ENCODE peak calls at places on chromosome 16, in five cellular contexts. S is lower leg skin, O is adrenal gland, F is B cell, W is nephron progenitor cell. L is an unnamed sample.

GRCh38 chr16:1078579-1079021 is 6.1 kb downstream of the SSTR5 start:
- DNase-seq in W (no peak), O (peak; percentile 81), S (peak; percentile 49), F (no peak), L (no peak)

GRCh38 chr16:4330277-4330882 is 14.5 kb downstream of the GLIS2 start:
- DNase-seq in S (peak; percentile 65), W (peak; percentile 83), O (peak; percentile 84), F (peak; percentile 94), L (peak; percentile 89)

GRCh38 chr16:20847577-20847976 is 41.2 kb downstream of the REXO5 start:
- DNase-seq in S (no peak), F (no peak), O (no peak), W (no peak), L (no peak)

GRCh38 chr16:48321307-48322036 is 63.7 kb downstream of the SIAH1 start:
- DNase-seq in S (no peak), O (no peak), F (no peak), W (no peak), L (no peak)

GRCh38 chr16:47311738-47312505 is 148.9 kb downstream of the ITFG1 start:
- DNase-seq in S (no peak), W (no peak), F (no peak), O (no peak), L (no peak)

GRCh38 chr16:26442333-26442732 is 624.4 kb upstream of the C16orf82 start:
- DNase-seq in S (no peak), W (no peak), F (no peak), O (no peak), L (no peak)

GRCh38 chr16:27301236-27301861 is 12.4 kb upstream of the IL4R start:
- DNase-seq in W (no peak), F (no peak), O (no peak), S (no peak), L (no peak)

GRCh38 chr16:20763461-20764232 is at the start of gene ACSM3:
- DNase-seq in O (peak; percentile 72), W (peak; percentile 29), F (peak; percentile 80), S (peak; percentile 74), L (peak; percentile 88)

GRCh38 chr16:25922438-25922837 is 230.7 kb downstream of the HS3ST4 start:
- DNase-seq in O (no peak), F (no peak), W (no peak), S (no peak), L (no peak)

GRCh38 chr16:31715915-31716314 is 157.7 kb upstream of the ZNF267 start:
- DNase-seq in W (no peak), F (no peak), S (no peak), O (no peak), L (no peak)

GRCh38 chr16:31713071-31713944 is 160.3 kb upstream of the ZNF267 start:
- DNase-seq in W (peak; percentile 90), S (peak; percentile 95), O (peak; percentile 96), F (peak; percentile 92), L (peak; percentile 92)

GRCh38 chr16:31714899-31715504 is 158.6 kb upstream of the ZNF267 start:
- DNase-seq in W (no peak), S (no peak), O (no peak), F (no peak), L (peak; percentile 22)

GRCh38 chr16:31712064-31712540 is 161.5 kb upstream of the ZNF267 start:
- DNase-seq in O (no peak), W (no peak), F (no peak), S (no peak), L (no peak)

GRCh38 chr16:31713945-31714898 is 159.4 kb upstream of the ZNF267 start:
- DNase-seq in O (no peak), W (no peak), F (no peak), S (no peak), L (peak; percentile 21)
- TF ChIP-seq CTCF in O (no peak), W (no peak), F (no peak), S (no peak), L (no peak)

GRCh38 chr16:67245189-67245585 is 2.1 kb downstream of the FHOD1 start:
- DNase-seq in O (no peak), F (no peak), S (no peak), W (no peak), L (no peak)

GRCh38 chr16:67247698-67248400 is 568 bp upstream of the FHOD1 start:
- DNase-seq in S (no peak), W (no peak), O (no peak), F (no peak), L (no peak)

GRCh38 chr16:67245674-67246080 is 1.6 kb downstream of the FHOD1 start:
- DNase-seq in F (no peak), S (no peak), O (no peak), W (no peak), L (no peak)

GRCh38 chr16:67246945-67247697 is at the start of gene FHOD1:
- DNase-seq in O (peak; percentile 99), F (peak; percentile 96), W (peak; percentile 99), S (peak; percentile 97), L (peak; percentile 97)

GRCh38 chr16:67246081-67246944 is 968 bp downstream of the FHOD1 start:
- DNase-seq in S (peak; percentile 53), W (peak; percentile 85), F (no peak), O (peak; percentile 92), L (peak; percentile 76)
- TF ChIP-seq CTCF in S (peak; percentile 33), W (no peak), F (no peak), O (peak; percentile 39), L (peak; percentile 42)

GRCh38 chr16:10729649-10730048 is 14.0 kb upstream of the NUBP1 start:
- DNase-seq in W (no peak), F (no peak), O (peak; percentile 88), S (peak; percentile 74), L (no peak)
- TF ChIP-seq CTCF in W (no peak), F (no peak), O (peak; percentile 9), S (no peak), L (no peak)

GRCh38 chr16:66095676-66096075 is 270.8 kb upstream of the CDH5 start:
- DNase-seq in F (no peak), S (no peak), O (no peak), W (no peak), L (no peak)
- TF ChIP-seq CTCF in F (no peak), S (no peak), O (no peak), W (no peak), L (no peak)

DNA sequence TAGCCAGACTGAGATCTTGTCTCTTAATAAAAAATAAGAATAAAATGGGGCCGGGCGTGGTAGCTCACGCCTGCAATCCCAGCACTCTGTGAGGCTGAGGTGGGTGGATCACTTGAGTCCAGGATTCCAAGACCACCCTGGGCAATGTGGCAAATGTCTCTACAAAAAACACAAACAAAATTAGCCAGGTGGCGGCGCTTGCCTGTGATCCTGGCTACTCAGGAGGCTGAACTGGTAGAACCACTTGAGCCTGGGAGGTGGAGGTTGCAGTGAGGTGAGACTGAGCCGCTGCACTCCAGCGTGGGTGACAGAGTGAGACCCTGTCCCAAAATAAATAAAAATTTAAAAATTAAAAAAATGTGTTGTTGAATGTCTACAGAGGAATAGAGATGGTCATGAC is 2.9 kb upstream of the DEF8 start:
- DNase-seq in F (no peak), S (no peak), O (no peak), W (no peak), L (no peak)
- TF ChIP-seq CTCF in F (no peak), S (no peak), O (no peak), W (no peak), L (no peak)

DNA sequence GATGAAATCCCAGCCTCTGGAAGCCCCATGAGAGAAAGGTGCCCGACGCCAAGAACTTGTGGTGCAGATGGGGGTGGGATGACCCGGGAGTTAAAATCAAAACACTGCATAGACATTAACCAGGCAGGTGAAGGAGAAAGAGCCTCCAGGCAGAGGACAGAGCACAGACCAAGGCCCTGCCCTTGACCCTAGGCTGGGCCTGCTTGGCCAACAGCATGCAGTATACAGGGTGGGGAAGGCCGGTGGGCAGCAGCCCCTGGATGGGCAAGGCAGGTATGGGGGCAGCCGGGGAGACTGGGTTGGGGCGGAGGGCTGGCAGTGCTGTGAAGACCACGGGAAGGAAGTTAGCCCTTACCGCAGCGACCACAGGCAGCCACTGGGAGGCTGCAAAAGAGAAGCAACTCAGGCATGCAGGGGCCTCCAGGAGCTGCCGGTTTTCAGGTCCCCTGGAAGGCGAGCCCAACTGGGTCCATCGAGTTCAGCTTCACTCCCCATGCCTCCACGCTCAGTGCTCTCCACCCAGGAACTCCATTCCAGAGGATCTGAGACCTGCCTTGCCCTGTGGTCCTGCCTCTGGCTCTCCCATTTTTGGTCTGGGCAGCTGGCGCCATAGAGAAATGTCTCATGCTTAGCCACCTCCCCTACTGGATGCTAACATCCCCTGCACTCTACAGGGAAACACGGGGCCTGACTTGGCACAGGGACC is 81.2 kb downstream of the C16orf95 start:
- DNase-seq in O (no peak), W (peak; percentile 26), S (no peak), F (no peak), L (no peak)
- TF ChIP-seq CTCF in O (no peak), W (no peak), S (no peak), F (no peak), L (no peak)

DNA sequence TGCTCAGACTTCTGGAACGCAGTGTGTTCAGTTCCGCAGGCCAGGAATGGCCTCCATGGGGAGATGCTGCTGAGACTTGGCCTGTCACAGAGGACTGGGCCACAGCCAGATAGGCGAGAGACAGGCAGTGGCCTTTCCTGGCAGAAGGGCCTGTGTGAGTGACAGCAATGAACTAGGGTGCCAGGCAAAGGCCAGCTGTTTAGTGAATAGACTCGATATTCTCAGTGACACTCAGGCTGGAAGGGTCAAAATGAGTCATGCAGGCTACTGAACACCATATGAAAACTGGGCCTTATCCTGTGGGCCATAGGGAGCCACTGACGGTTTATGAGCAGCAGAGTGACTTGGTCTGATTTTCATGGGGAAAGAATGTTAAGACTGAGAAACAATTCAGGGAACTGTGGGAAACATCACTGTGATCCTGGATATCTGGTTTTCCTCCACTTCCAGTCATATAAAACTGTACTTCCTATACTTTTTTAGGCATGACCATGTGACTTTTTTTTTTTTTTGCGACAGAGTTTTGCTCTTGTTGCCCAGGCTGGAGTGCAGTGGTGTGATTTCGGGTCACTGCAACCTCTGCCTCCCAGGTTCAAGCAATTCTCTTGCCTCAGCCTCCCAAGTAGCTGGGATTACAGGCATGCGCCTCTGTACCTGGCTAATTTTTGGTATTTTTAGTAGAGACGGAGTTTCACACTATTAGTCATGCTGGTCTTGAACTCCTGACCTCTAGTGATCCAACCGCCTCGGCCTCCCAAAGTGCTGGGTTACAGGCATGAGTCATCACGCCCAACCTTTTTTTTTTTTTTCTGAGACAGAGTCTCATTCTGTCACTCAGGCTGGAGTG is 5.2 kb upstream of the NUBP1 start:
- DNase-seq in F (no peak), S (peak; percentile 43), O (peak; percentile 96), W (no peak), L (peak; percentile 66)
- TF ChIP-seq CTCF in F (no peak), S (no peak), O (no peak), W (no peak), L (no peak)

DNA sequence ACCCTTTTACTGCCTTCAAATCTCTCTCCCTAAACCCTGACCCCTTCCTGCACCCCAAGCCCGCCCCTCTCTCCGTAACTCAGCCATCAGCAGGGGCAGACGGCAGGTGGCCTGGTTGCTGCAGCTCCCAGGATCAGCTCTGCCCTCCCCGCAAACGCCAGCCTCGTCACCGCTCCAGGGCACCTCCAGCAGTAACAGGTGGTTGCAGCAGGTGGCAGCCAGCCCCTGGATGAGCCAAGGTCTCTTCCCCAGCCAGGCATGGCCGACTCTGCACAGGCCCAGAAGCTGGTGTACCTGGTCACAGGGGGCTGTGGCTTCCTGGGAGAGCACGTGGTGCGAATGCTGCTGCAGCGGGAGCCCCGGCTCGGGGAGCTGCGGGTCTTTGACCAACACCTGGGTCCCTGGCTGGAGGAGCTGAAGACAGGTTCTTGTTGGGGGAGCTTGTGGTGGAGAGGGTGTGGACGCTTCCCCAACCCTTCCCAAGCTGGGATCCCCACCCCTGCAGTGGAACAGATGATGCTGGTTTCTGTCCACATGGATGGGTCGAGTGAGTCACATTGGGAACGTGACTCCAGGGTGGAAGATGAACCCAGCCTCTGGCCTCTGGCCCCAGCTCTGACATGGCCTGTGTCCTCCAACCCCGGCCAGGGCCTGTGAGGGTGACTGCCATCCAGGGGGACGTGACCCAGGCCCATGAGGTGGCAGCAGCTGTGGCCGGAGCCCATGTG is 558 bp downstream of the HSD3B7 start:
- DNase-seq in O (peak; percentile 74), S (peak; percentile 67), W (no peak), F (no peak), L (no peak)
- TF ChIP-seq CTCF in O (no peak), S (no peak), W (no peak), F (no peak), L (no peak)

L was measured in GM10248.